ENCODE peak calls at places on chromosomes 6 and 20, in eight cellular contexts. One of them, this sample, is unnamed.

GRCh38 chr20:19929749-19930148 is 87.4 kb upstream of the NAA20 start:
- DNase-seq in neural progenitor cell: no peak
- DNase-seq in anterior cingulate cortex: no peak
- DNase-seq in activated gamma-delta T cell treated with anti-CD3 and anti-CD28 coated beads, Interleukin-2, amount 50 U/mL, for 16 hours: no peak
- DNase-seq in NCI-H748 treated with DMSO at 0.1 percent for 48 hours: no peak
- DNase-seq in PC-3: no peak
- DNase-seq in fibroblast of lung: peak; percentile 74
- DNase-seq in AG08396: peak; percentile 35
- DNase-seq in this sample: no peak

GRCh38 chr6:88840806-88841539 is 122.4 kb downstream of the RNGTT start:
- DNase-seq in NCI-H748 treated with DMSO at 0.1 percent for 48 hours: no peak
- DNase-seq in anterior cingulate cortex: no peak
- DNase-seq in activated gamma-delta T cell treated with anti-CD3 and anti-CD28 coated beads, Interleukin-2, amount 50 U/mL, for 16 hours: no peak
- DNase-seq in fibroblast of lung: peak; percentile 42
- DNase-seq in neural progenitor cell: no peak
- DNase-seq in AG08396: no peak
- DNase-seq in PC-3: no peak
- DNase-seq in this sample: no peak

GRCh38 chr6:70669133-70669532 is 1.4 kb downstream of the SMAP1 start:
- DNase-seq in fibroblast of lung: no peak
- DNase-seq in activated gamma-delta T cell treated with anti-CD3 and anti-CD28 coated beads, Interleukin-2, amount 50 U/mL, for 16 hours: no peak
- DNase-seq in NCI-H748 treated with DMSO at 0.1 percent for 48 hours: no peak
- DNase-seq in neural progenitor cell: no peak
- DNase-seq in PC-3: peak; percentile 68
- DNase-seq in anterior cingulate cortex: no peak
- DNase-seq in AG08396: no peak
- DNase-seq in this sample: no peak

GRCh38 chr6:53524455-53524815 is 20.5 kb downstream of the GCLC start:
- DNase-seq in activated gamma-delta T cell treated with anti-CD3 and anti-CD28 coated beads, Interleukin-2, amount 50 U/mL, for 16 hours: no peak
- DNase-seq in fibroblast of lung: peak; percentile 51
- DNase-seq in PC-3: peak; percentile 73
- DNase-seq in neural progenitor cell: no peak
- DNase-seq in anterior cingulate cortex: no peak
- DNase-seq in NCI-H748 treated with DMSO at 0.1 percent for 48 hours: no peak
- DNase-seq in AG08396: peak; percentile 27
- DNase-seq in this sample: no peak

GRCh38 chr6:125481056-125481455 is 179.3 kb upstream of the HDDC2 start:
- DNase-seq in anterior cingulate cortex: no peak
- DNase-seq in fibroblast of lung: no peak
- DNase-seq in NCI-H748 treated with DMSO at 0.1 percent for 48 hours: no peak
- DNase-seq in activated gamma-delta T cell treated with anti-CD3 and anti-CD28 coated beads, Interleukin-2, amount 50 U/mL, for 16 hours: no peak
- DNase-seq in PC-3: no peak
- DNase-seq in neural progenitor cell: no peak
- DNase-seq in AG08396: no peak
- DNase-seq in this sample: no peak

GRCh38 chr20:31497838-31498540 is 16.3 kb upstream of the HM13 start:
- DNase-seq in neural progenitor cell: no peak
- DNase-seq in PC-3: no peak
- DNase-seq in anterior cingulate cortex: no peak
- DNase-seq in fibroblast of lung: peak; percentile 32
- DNase-seq in activated gamma-delta T cell treated with anti-CD3 and anti-CD28 coated beads, Interleukin-2, amount 50 U/mL, for 16 hours: no peak
- DNase-seq in AG08396: no peak
- DNase-seq in NCI-H748 treated with DMSO at 0.1 percent for 48 hours: no peak
- DNase-seq in this sample: no peak

GRCh38 chr6:74631558-74631957 is 574.3 kb downstream of the COL12A1 start:
- DNase-seq in PC-3: peak; percentile 49
- DNase-seq in anterior cingulate cortex: no peak
- DNase-seq in activated gamma-delta T cell treated with anti-CD3 and anti-CD28 coated beads, Interleukin-2, amount 50 U/mL, for 16 hours: no peak
- DNase-seq in fibroblast of lung: peak; percentile 4
- DNase-seq in AG08396: no peak
- DNase-seq in neural progenitor cell: no peak
- DNase-seq in NCI-H748 treated with DMSO at 0.1 percent for 48 hours: no peak
- DNase-seq in this sample: no peak

GRCh38 chr20:44704551-44704971 is 10.6 kb upstream of the CCN5 start:
- DNase-seq in AG08396: no peak
- DNase-seq in anterior cingulate cortex: no peak
- DNase-seq in neural progenitor cell: no peak
- DNase-seq in PC-3: peak; percentile 46
- DNase-seq in NCI-H748 treated with DMSO at 0.1 percent for 48 hours: no peak
- DNase-seq in activated gamma-delta T cell treated with anti-CD3 and anti-CD28 coated beads, Interleukin-2, amount 50 U/mL, for 16 hours: no peak
- DNase-seq in fibroblast of lung: peak; percentile 77
- DNase-seq in this sample: no peak

GRCh38 chr6:68716605-68717004 is 81.5 kb downstream of the ADGRB3 start:
- DNase-seq in PC-3: no peak
- DNase-seq in neural progenitor cell: no peak
- DNase-seq in anterior cingulate cortex: no peak
- DNase-seq in activated gamma-delta T cell treated with anti-CD3 and anti-CD28 coated beads, Interleukin-2, amount 50 U/mL, for 16 hours: no peak
- DNase-seq in AG08396: no peak
- DNase-seq in NCI-H748 treated with DMSO at 0.1 percent for 48 hours: no peak
- DNase-seq in fibroblast of lung: no peak
- DNase-seq in this sample: no peak

GRCh38 chr20:40223818-40224217 is 465.2 kb downstream of the MAFB start:
- DNase-seq in neural progenitor cell: no peak
- DNase-seq in NCI-H748 treated with DMSO at 0.1 percent for 48 hours: no peak
- DNase-seq in fibroblast of lung: no peak
- DNase-seq in activated gamma-delta T cell treated with anti-CD3 and anti-CD28 coated beads, Interleukin-2, amount 50 U/mL, for 16 hours: no peak
- DNase-seq in PC-3: no peak
- DNase-seq in anterior cingulate cortex: no peak
- DNase-seq in AG08396: no peak
- DNase-seq in this sample: no peak

GRCh38 chr6:148514091-148514850 is 171.6 kb downstream of the SASH1 start:
- DNase-seq in AG08396: no peak
- DNase-seq in fibroblast of lung: no peak
- DNase-seq in PC-3: no peak
- DNase-seq in anterior cingulate cortex: no peak
- DNase-seq in neural progenitor cell: no peak
- DNase-seq in activated gamma-delta T cell treated with anti-CD3 and anti-CD28 coated beads, Interleukin-2, amount 50 U/mL, for 16 hours: no peak
- DNase-seq in NCI-H748 treated with DMSO at 0.1 percent for 48 hours: no peak
- DNase-seq in this sample: peak; percentile 16

GRCh38 chr6:105207524-105208269 is 27.9 kb upstream of the POPDC3 start:
- DNase-seq in AG08396: no peak
- DNase-seq in PC-3: peak; percentile 74
- DNase-seq in anterior cingulate cortex: no peak
- DNase-seq in fibroblast of lung: no peak
- DNase-seq in NCI-H748 treated with DMSO at 0.1 percent for 48 hours: no peak
- DNase-seq in neural progenitor cell: no peak
- DNase-seq in activated gamma-delta T cell treated with anti-CD3 and anti-CD28 coated beads, Interleukin-2, amount 50 U/mL, for 16 hours: no peak
- DNase-seq in this sample: no peak

GRCh38 chr6:94272327-94272726 is 853.0 kb upstream of the EPHA7 start:
- DNase-seq in AG08396: no peak
- DNase-seq in activated gamma-delta T cell treated with anti-CD3 and anti-CD28 coated beads, Interleukin-2, amount 50 U/mL, for 16 hours: no peak
- DNase-seq in NCI-H748 treated with DMSO at 0.1 percent for 48 hours: no peak
- DNase-seq in neural progenitor cell: no peak
- DNase-seq in fibroblast of lung: no peak
- DNase-seq in PC-3: no peak
- DNase-seq in anterior cingulate cortex: no peak
- DNase-seq in this sample: no peak

GRCh38 chr6:37481793-37482192 is 17.9 kb downstream of the CCDC167 start:
- DNase-seq in anterior cingulate cortex: no peak
- DNase-seq in NCI-H748 treated with DMSO at 0.1 percent for 48 hours: no peak
- DNase-seq in AG08396: no peak
- DNase-seq in fibroblast of lung: no peak
- DNase-seq in PC-3: no peak
- DNase-seq in activated gamma-delta T cell treated with anti-CD3 and anti-CD28 coated beads, Interleukin-2, amount 50 U/mL, for 16 hours: no peak
- DNase-seq in neural progenitor cell: no peak
- DNase-seq in this sample: peak; percentile 62

GRCh38 chr6:145070791-145071190 is 664.5 kb downstream of the EPM2A start:
- DNase-seq in fibroblast of lung: peak; percentile 7
- DNase-seq in anterior cingulate cortex: no peak
- DNase-seq in activated gamma-delta T cell treated with anti-CD3 and anti-CD28 coated beads, Interleukin-2, amount 50 U/mL, for 16 hours: no peak
- DNase-seq in neural progenitor cell: no peak
- DNase-seq in AG08396: peak; percentile 22
- DNase-seq in PC-3: peak; percentile 60
- DNase-seq in NCI-H748 treated with DMSO at 0.1 percent for 48 hours: no peak
- DNase-seq in this sample: no peak

GRCh38 chr6:135995160-135995898 is 143.8 kb downstream of the PDE7B start:
- DNase-seq in activated gamma-delta T cell treated with anti-CD3 and anti-CD28 coated beads, Interleukin-2, amount 50 U/mL, for 16 hours: no peak
- DNase-seq in PC-3: peak; percentile 62
- DNase-seq in neural progenitor cell: no peak
- DNase-seq in anterior cingulate cortex: no peak
- DNase-seq in fibroblast of lung: peak; percentile 89
- DNase-seq in NCI-H748 treated with DMSO at 0.1 percent for 48 hours: no peak
- DNase-seq in AG08396: peak; percentile 28
- DNase-seq in this sample: no peak

GRCh38 chr6:64175311-64175710 is 539.7 kb downstream of the PHF3 start:
- DNase-seq in AG08396: no peak
- DNase-seq in activated gamma-delta T cell treated with anti-CD3 and anti-CD28 coated beads, Interleukin-2, amount 50 U/mL, for 16 hours: no peak
- DNase-seq in neural progenitor cell: no peak
- DNase-seq in PC-3: no peak
- DNase-seq in fibroblast of lung: no peak
- DNase-seq in anterior cingulate cortex: no peak
- DNase-seq in NCI-H748 treated with DMSO at 0.1 percent for 48 hours: no peak
- DNase-seq in this sample: no peak

GRCh38 chr6:146890644-146891434 is 292.1 kb downstream of the ADGB start:
- DNase-seq in AG08396: no peak
- DNase-seq in NCI-H748 treated with DMSO at 0.1 percent for 48 hours: no peak
- DNase-seq in PC-3: no peak
- DNase-seq in anterior cingulate cortex: no peak
- DNase-seq in neural progenitor cell: no peak
- DNase-seq in fibroblast of lung: no peak
- DNase-seq in activated gamma-delta T cell treated with anti-CD3 and anti-CD28 coated beads, Interleukin-2, amount 50 U/mL, for 16 hours: no peak
- DNase-seq in this sample: no peak

GRCh38 chr6:41707565-41708200 is 27.7 kb downstream of the TFEB start:
- DNase-seq in fibroblast of lung: no peak
- DNase-seq in NCI-H748 treated with DMSO at 0.1 percent for 48 hours: no peak
- DNase-seq in PC-3: no peak
- DNase-seq in anterior cingulate cortex: no peak
- DNase-seq in neural progenitor cell: no peak
- DNase-seq in AG08396: no peak
- DNase-seq in activated gamma-delta T cell treated with anti-CD3 and anti-CD28 coated beads, Interleukin-2, amount 50 U/mL, for 16 hours: no peak
- DNase-seq in this sample: no peak

GRCh38 chr6:37732688-37733087 is 35.0 kb upstream of the MDGA1 start:
- DNase-seq in neural progenitor cell: no peak
- DNase-seq in PC-3: no peak
- DNase-seq in fibroblast of lung: no peak
- DNase-seq in anterior cingulate cortex: no peak
- DNase-seq in NCI-H748 treated with DMSO at 0.1 percent for 48 hours: no peak
- DNase-seq in activated gamma-delta T cell treated with anti-CD3 and anti-CD28 coated beads, Interleukin-2, amount 50 U/mL, for 16 hours: no peak
- DNase-seq in AG08396: no peak
- DNase-seq in this sample: no peak

GRCh38 chr6:37021356-37022129 is 16.1 kb downstream of the FGD2 start:
- DNase-seq in AG08396: peak; percentile 46
- DNase-seq in fibroblast of lung: peak; percentile 62
- DNase-seq in PC-3: peak; percentile 75
- DNase-seq in neural progenitor cell: peak; percentile 73
- DNase-seq in activated gamma-delta T cell treated with anti-CD3 and anti-CD28 coated beads, Interleukin-2, amount 50 U/mL, for 16 hours: peak; percentile 56
- DNase-seq in anterior cingulate cortex: no peak
- DNase-seq in NCI-H748 treated with DMSO at 0.1 percent for 48 hours: no peak
- DNase-seq in this sample: no peak

GRCh38 chr6:90460067-90460466 is 126.8 kb downstream of the MAP3K7 start:
- DNase-seq in activated gamma-delta T cell treated with anti-CD3 and anti-CD28 coated beads, Interleukin-2, amount 50 U/mL, for 16 hours: no peak
- DNase-seq in fibroblast of lung: no peak
- DNase-seq in AG08396: no peak
- DNase-seq in anterior cingulate cortex: no peak
- DNase-seq in NCI-H748 treated with DMSO at 0.1 percent for 48 hours: no peak
- DNase-seq in neural progenitor cell: no peak
- DNase-seq in PC-3: no peak
- DNase-seq in this sample: no peak

GRCh38 chr20:38450412-38450975 is 15.4 kb upstream of the SNHG17 start:
- DNase-seq in AG08396: no peak
- DNase-seq in PC-3: peak; percentile 30
- DNase-seq in activated gamma-delta T cell treated with anti-CD3 and anti-CD28 coated beads, Interleukin-2, amount 50 U/mL, for 16 hours: no peak
- DNase-seq in anterior cingulate cortex: no peak
- DNase-seq in fibroblast of lung: no peak
- DNase-seq in neural progenitor cell: no peak
- DNase-seq in NCI-H748 treated with DMSO at 0.1 percent for 48 hours: no peak
- DNase-seq in this sample: no peak

GRCh38 chr6:26389349-26389799 is 6.5 kb downstream of the BTN2A2 start:
- DNase-seq in activated gamma-delta T cell treated with anti-CD3 and anti-CD28 coated beads, Interleukin-2, amount 50 U/mL, for 16 hours: no peak
- DNase-seq in fibroblast of lung: no peak
- DNase-seq in NCI-H748 treated with DMSO at 0.1 percent for 48 hours: no peak
- DNase-seq in anterior cingulate cortex: no peak
- DNase-seq in PC-3: no peak
- DNase-seq in AG08396: no peak
- DNase-seq in neural progenitor cell: no peak
- DNase-seq in this sample: no peak

GRCh38 chr20:16922834-16923233 is 174.7 kb downstream of the OTOR start:
- DNase-seq in anterior cingulate cortex: no peak
- DNase-seq in NCI-H748 treated with DMSO at 0.1 percent for 48 hours: no peak
- DNase-seq in activated gamma-delta T cell treated with anti-CD3 and anti-CD28 coated beads, Interleukin-2, amount 50 U/mL, for 16 hours: no peak
- DNase-seq in fibroblast of lung: peak; percentile 88
- DNase-seq in neural progenitor cell: no peak
- DNase-seq in PC-3: peak; percentile 79
- DNase-seq in AG08396: peak; percentile 78
- DNase-seq in this sample: no peak

GRCh38 chr20:49572857-49573256 is 4.9 kb upstream of the PTGIS start:
- DNase-seq in neural progenitor cell: peak; percentile 48
- DNase-seq in anterior cingulate cortex: no peak
- DNase-seq in NCI-H748 treated with DMSO at 0.1 percent for 48 hours: no peak
- DNase-seq in activated gamma-delta T cell treated with anti-CD3 and anti-CD28 coated beads, Interleukin-2, amount 50 U/mL, for 16 hours: no peak
- DNase-seq in PC-3: no peak
- DNase-seq in AG08396: no peak
- DNase-seq in fibroblast of lung: no peak
- DNase-seq in this sample: no peak

GRCh38 chr20:11902264-11902663 is 15.4 kb upstream of the BTBD3 start:
- DNase-seq in activated gamma-delta T cell treated with anti-CD3 and anti-CD28 coated beads, Interleukin-2, amount 50 U/mL, for 16 hours: no peak
- DNase-seq in PC-3: peak; percentile 77
- DNase-seq in NCI-H748 treated with DMSO at 0.1 percent for 48 hours: no peak
- DNase-seq in AG08396: no peak
- DNase-seq in anterior cingulate cortex: no peak
- DNase-seq in neural progenitor cell: no peak
- DNase-seq in fibroblast of lung: peak; percentile 76
- DNase-seq in this sample: no peak

GRCh38 chr6:52053038-52053704 is 34.2 kb downstream of the PKHD1 start:
- DNase-seq in anterior cingulate cortex: no peak
- DNase-seq in PC-3: no peak
- DNase-seq in AG08396: no peak
- DNase-seq in neural progenitor cell: no peak
- DNase-seq in NCI-H748 treated with DMSO at 0.1 percent for 48 hours: no peak
- DNase-seq in activated gamma-delta T cell treated with anti-CD3 and anti-CD28 coated beads, Interleukin-2, amount 50 U/mL, for 16 hours: no peak
- DNase-seq in fibroblast of lung: no peak
- DNase-seq in this sample: no peak

GRCh38 chr6:92989656-92990055 is 429.7 kb downstream of the EPHA7 start:
- DNase-seq in NCI-H748 treated with DMSO at 0.1 percent for 48 hours: no peak
- DNase-seq in anterior cingulate cortex: no peak
- DNase-seq in PC-3: no peak
- DNase-seq in AG08396: no peak
- DNase-seq in activated gamma-delta T cell treated with anti-CD3 and anti-CD28 coated beads, Interleukin-2, amount 50 U/mL, for 16 hours: no peak
- DNase-seq in fibroblast of lung: peak; percentile 37
- DNase-seq in neural progenitor cell: no peak
- DNase-seq in this sample: no peak

GRCh38 chr6:30741789-30742315 is 635 bp downstream of the FLOT1 start:
- DNase-seq in PC-3: peak; percentile 32
- DNase-seq in activated gamma-delta T cell treated with anti-CD3 and anti-CD28 coated beads, Interleukin-2, amount 50 U/mL, for 16 hours: no peak
- DNase-seq in fibroblast of lung: no peak
- DNase-seq in anterior cingulate cortex: no peak
- DNase-seq in AG08396: peak; percentile 65
- DNase-seq in neural progenitor cell: no peak
- DNase-seq in NCI-H748 treated with DMSO at 0.1 percent for 48 hours: no peak
- DNase-seq in this sample: no peak

This sample was measured in retina.